ENCODE peak calls at places on chromosomes 7 and 10, in five cellular contexts. M, D, T, U and Y are unnamed samples.

GRCh38 chr10:88735661-88736060 is 24.2 kb upstream of the LIPN start:
- DNase-seq in M (no peak), D (peak; percentile 10), T (no peak), U (no peak), Y (no peak)

GRCh38 chr10:26468691-26469090 is 30.6 kb downstream of the APBB1IP start:
- DNase-seq in M (peak; percentile 33), D (no peak), T (no peak), U (no peak), Y (peak; percentile 21)

GRCh38 chr7:21851445-21852043 is 94.2 kb downstream of the CDCA7L start:
- DNase-seq in M (no peak), D (peak; percentile 56), T (peak; percentile 12), U (no peak), Y (no peak)

GRCh38 chr7:129188372-129188891 is at the start of gene SMO:
- DNase-seq in M (peak; percentile 5), D (peak; percentile 41), T (no peak), U (no peak), Y (no peak)

GRCh38 chr10:102450374-102451104 is 804 bp downstream of the C10orf95 start:
- DNase-seq in M (peak; percentile 70), D (peak; percentile 71), T (no peak), U (peak; percentile 89), Y (peak; percentile 83)

GRCh38 chr7:148182264-148182663 is 408.3 kb upstream of the C7orf33 start:
- DNase-seq in M (no peak), D (no peak), T (no peak), U (no peak), Y (no peak)

GRCh38 chr7:71574153-71574894 is 442.4 kb downstream of the GALNT17 start:
- DNase-seq in M (no peak), D (no peak), T (no peak), U (no peak), Y (no peak)

GRCh38 chr7:151045262-151045661 is 3.1 kb upstream of the ASIC3 start:
- DNase-seq in M (no peak), D (no peak), T (no peak), U (no peak), Y (no peak)

GRCh38 chr10:118544401-118544948 is 51.0 kb downstream of the PRLHR start:
- DNase-seq in M (no peak), D (no peak), T (no peak), U (no peak), Y (no peak)

GRCh38 chr7:83649701-83650100 is 762 bp upstream of the SEMA3E start:
- DNase-seq in M (no peak), D (no peak), T (no peak), U (no peak), Y (no peak)

GRCh38 chr7:6183006-6183405 is 89.4 kb downstream of the CYTH3 start:
- DNase-seq in M (no peak), D (no peak), T (no peak), U (no peak), Y (no peak)

GRCh38 chr10:104325436-104326430 is 12.5 kb downstream of the ITPRIP start:
- DNase-seq in M (no peak), D (peak; percentile 34), T (no peak), U (no peak), Y (no peak)

GRCh38 chr7:12111461-12112405 is 99.4 kb upstream of the TMEM106B start:
- DNase-seq in M (no peak), D (peak; percentile 14), T (no peak), U (no peak), Y (no peak)

GRCh38 chr10:131445623-131446022 is 134.1 kb upstream of the TCERG1L start:
- DNase-seq in M (no peak), D (no peak), T (no peak), U (no peak), Y (no peak)

GRCh38 chr10:5512881-5513698 is 11.7 kb upstream of the CALML3 start:
- DNase-seq in M (no peak), D (no peak), T (no peak), U (peak; percentile 51), Y (no peak)

GRCh38 chr7:97118306-97118917 is 914 bp downstream of the SDHAF3 start:
- DNase-seq in M (no peak), D (no peak), T (no peak), U (peak; percentile 36), Y (no peak)

GRCh38 chr7:913736-914520 is 37.6 kb downstream of the GET4 start:
- DNase-seq in M (no peak), D (no peak), T (no peak), U (peak; percentile 99), Y (no peak)

GRCh38 chr10:57689898-57690297 is 577.8 kb downstream of the IPMK start:
- DNase-seq in M (no peak), D (no peak), T (no peak), U (no peak), Y (no peak)

GRCh38 chr7:98879198-98879988 is 1.1 kb downstream of the TRRAP start:
- DNase-seq in M (peak; percentile 45), D (peak; percentile 42), T (no peak), U (peak; percentile 81), Y (peak; percentile 50)

GRCh38 chr7:117755136-117755535 is 118.1 kb downstream of the CTTNBP2 start:
- DNase-seq in M (no peak), D (no peak), T (no peak), U (no peak), Y (no peak)

GRCh38 chr10:125521721-125522680 is 161.0 kb downstream of the TEX36 start:
- DNase-seq in M (no peak), D (no peak), T (no peak), U (no peak), Y (no peak)

GRCh38 chr7:121960678-121961461 is 87.9 kb downstream of the PTPRZ1 start:
- DNase-seq in M (no peak), D (peak; percentile 74), T (no peak), U (peak; percentile 40), Y (no peak)

GRCh38 chr7:5420841-5421625 is 2.6 kb downstream of the TNRC18 start:
- DNase-seq in M (no peak), D (peak; percentile 22), T (no peak), U (peak; percentile 19), Y (no peak)

GRCh38 chr10:119726291-119727261 is 726 bp downstream of the INPP5F start:
- DNase-seq in M (peak; percentile 35), D (no peak), T (no peak), U (no peak), Y (no peak)

GRCh38 chr10:91197044-91197651 is 23.3 kb upstream of the PCGF5 start:
- DNase-seq in M (no peak), D (peak; percentile 90), T (no peak), U (no peak), Y (no peak)

GRCh38 chr10:125554753-125555152 is 128.2 kb downstream of the TEX36 start:
- DNase-seq in M (no peak), D (no peak), T (no peak), U (no peak), Y (no peak)

GRCh38 chr7:143882611-143883078 is 19.3 kb downstream of the TCAF1 start:
- DNase-seq in M (no peak), D (peak; percentile 63), T (no peak), U (no peak), Y (no peak)

GRCh38 chr7:1508277-1508758 is 4.1 kb upstream of the INTS1 start:
- DNase-seq in M (no peak), D (no peak), T (no peak), U (no peak), Y (no peak)

GRCh38 chr7:64037095-64037494 is 8.1 kb upstream of the ZNF727 start:
- DNase-seq in M (no peak), D (no peak), T (no peak), U (no peak), Y (no peak)

GRCh38 chr7:105350906-105351305 is 37.8 kb downstream of the SRPK2 start:
- DNase-seq in M (no peak), D (no peak), T (no peak), U (no peak), Y (no peak)

GRCh38 chr7:137544450-137545058 is 201.0 kb upstream of the PTN start:
- DNase-seq in M (no peak), D (no peak), T (no peak), U (no peak), Y (no peak)

GRCh38 chr7:97149843-97150242 is 32.3 kb downstream of the SDHAF3 start:
- DNase-seq in M (no peak), D (peak; percentile 8), T (no peak), U (no peak), Y (no peak)

GRCh38 chr10:130809181-130809580 is 502.3 kb downstream of the TCERG1L start:
- DNase-seq in M (no peak), D (no peak), T (no peak), U (no peak), Y (no peak)

GRCh38 chr10:71277914-71278665 is 41.0 kb upstream of the SLC29A3 start:
- DNase-seq in M (no peak), D (no peak), T (no peak), U (no peak), Y (no peak)

GRCh38 chr7:110871856-110872255 is 219.1 kb upstream of the LRRN3 start:
- DNase-seq in M (no peak), D (no peak), T (no peak), U (no peak), Y (no peak)

GRCh38 chr10:44039599-44039998 is 345.3 kb downstream of the CXCL12 start:
- DNase-seq in M (no peak), D (no peak), T (peak; percentile 58), U (no peak), Y (no peak)

GRCh38 chr7:121634356-121634755 is 238.2 kb upstream of the FAM3C start:
- DNase-seq in M (no peak), D (no peak), T (no peak), U (no peak), Y (no peak)

GRCh38 chr10:70722820-70723424 is 50.6 kb downstream of the ADAMTS14 start:
- DNase-seq in M (no peak), D (peak; percentile 63), T (no peak), U (peak; percentile 38), Y (no peak)